ENCODE peak calls at places on chromosomes 7 and 10, in eight cellular contexts. F is fibroblast of lung, Q is kidney epithelial cell, T is astrocyte of the spinal cord, I is nephron progenitor cell, J is HFF-Myc, Y is fibroblast of the aortic adventitia, H is endothelial cell. X is an unnamed sample.

GRCh38 chr10:130109796-130110235 is 814 bp downstream of the C10orf143 start:
- DNase-seq in F (peak; percentile 89), Q (peak; percentile 63), T (peak; percentile 90), I (peak; percentile 79), J (peak; percentile 78), Y (peak; percentile 94), H (peak; percentile 75), X (peak; percentile 85)

GRCh38 chr7:13467111-13467547 is 522.3 kb downstream of the ETV1 start:
- DNase-seq in F (peak; percentile 5), Q (no peak), T (no peak), I (no peak), J (no peak), Y (no peak), H (no peak), X (no peak)

GRCh38 chr7:42580061-42580460 is 331.8 kb downstream of the C7orf25 start:
- DNase-seq in F (no peak), Q (no peak), T (no peak), I (no peak), J (no peak), Y (no peak), H (no peak), X (no peak)

GRCh38 chr10:120205368-120206018 is 251.5 kb upstream of the PLPP4 start:
- DNase-seq in F (no peak), Q (no peak), T (no peak), I (no peak), J (no peak), Y (no peak), H (no peak), X (no peak)

GRCh38 chr10:86079088-86079487 is 287.5 kb downstream of the GRID1 start:
- DNase-seq in F (no peak), Q (peak; percentile 9), T (peak; percentile 7), I (no peak), J (no peak), Y (no peak), H (no peak), X (no peak)

GRCh38 chr10:85454386-85454785 is 912.2 kb downstream of the GRID1 start:
- DNase-seq in F (no peak), Q (no peak), T (no peak), I (no peak), J (no peak), Y (no peak), H (no peak), X (no peak)

GRCh38 chr10:87771871-87772500 is 46.0 kb downstream of the ATAD1 start:
- DNase-seq in F (peak; percentile 46), Q (no peak), T (peak; percentile 42), I (no peak), J (no peak), Y (peak; percentile 46), H (no peak), X (no peak)

GRCh38 chr10:61391281-61391680 is 61.9 kb downstream of the TMEM26 start:
- DNase-seq in F (no peak), Q (no peak), T (no peak), I (no peak), J (no peak), Y (no peak), H (no peak), X (no peak)

GRCh38 chr10:29411666-29412335 is 122.9 kb downstream of the LYZL1 start:
- DNase-seq in F (no peak), Q (no peak), T (no peak), I (no peak), J (no peak), Y (peak; percentile 10), H (no peak), X (no peak)

GRCh38 chr10:24706479-24707118 is 17.1 kb downstream of the ARHGAP21 start:
- DNase-seq in F (peak; percentile 98), Q (peak; percentile 76), T (peak; percentile 94), I (no peak), J (peak; percentile 69), Y (peak; percentile 94), H (no peak), X (no peak)

GRCh38 chr7:106071999-106072714 is 40.0 kb downstream of the SYPL1 start:
- DNase-seq in F (no peak), Q (no peak), T (no peak), I (no peak), J (no peak), Y (peak; percentile 24), H (no peak), X (no peak)

GRCh38 chr10:60733189-60733815 is 45.0 kb upstream of the CDK1 start:
- DNase-seq in F (peak; percentile 6), Q (no peak), T (no peak), I (peak; percentile 64), J (no peak), Y (peak; percentile 4), H (peak; percentile 64), X (no peak)

GRCh38 chr10:112852308-112852707 is 97.7 kb upstream of the TCF7L2 start:
- DNase-seq in F (no peak), Q (no peak), T (no peak), I (no peak), J (no peak), Y (no peak), H (no peak), X (no peak)

DNA sequence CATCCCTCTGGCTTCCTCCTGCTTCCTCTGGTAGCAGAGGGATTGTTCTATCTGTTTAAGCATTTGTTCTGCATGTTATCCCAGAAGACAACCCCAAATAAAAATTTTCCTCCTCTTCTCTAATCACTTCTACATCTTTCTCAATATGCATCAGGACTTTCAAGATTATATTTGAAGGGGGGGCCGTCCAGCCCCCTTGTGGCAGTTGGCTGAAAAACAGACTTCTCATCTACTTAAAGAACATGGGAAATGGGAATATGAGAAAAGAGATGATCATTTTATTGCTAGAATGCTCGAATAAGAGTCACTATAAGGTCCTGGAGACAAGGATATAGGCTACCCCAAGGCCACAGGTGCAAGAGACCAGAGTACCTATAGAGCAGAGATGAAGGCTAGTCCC is 466.0 kb downstream of the REEP3 start:
- DNase-seq in F (no peak), Q (no peak), T (no peak), I (no peak), J (no peak), Y (no peak), H (no peak), X (no peak)
- TF ChIP-seq CTCF in F (no peak), Q (no peak), T (no peak), I (no peak), J (peak; percentile 30), Y (no peak), H (peak; percentile 24), X (no peak)

GRCh38 chr10:102132193-102132562 is 662 bp upstream of the PPRC1 start:
- DNase-seq in F (no peak), Q (no peak), T (no peak), I (no peak), J (no peak), Y (no peak), H (no peak), X (no peak)
- TF ChIP-seq CTCF in F (no peak), Q (no peak), T (no peak), I (no peak), J (no peak), Y (no peak), H (no peak), X (no peak)

GRCh38 chr7:107813524-107813923 is 10.5 kb upstream of the SLC26A3 start:
- DNase-seq in F (no peak), Q (no peak), T (no peak), I (no peak), J (no peak), Y (no peak), H (no peak), X (no peak)

GRCh38 chr7:107815254-107815882 is 12.3 kb upstream of the SLC26A3 start:
- DNase-seq in F (no peak), Q (no peak), T (no peak), I (no peak), J (no peak), Y (no peak), H (no peak), X (no peak)

GRCh38 chr7:107809179-107809578 is 6.2 kb upstream of the SLC26A3 start:
- DNase-seq in F (no peak), Q (no peak), T (no peak), I (no peak), J (no peak), Y (no peak), H (no peak), X (no peak)

GRCh38 chr7:107811934-107812333 is 8.9 kb upstream of the SLC26A3 start:
- DNase-seq in F (no peak), Q (no peak), T (no peak), I (no peak), J (no peak), Y (no peak), H (no peak), X (peak; percentile 62)

DNA sequence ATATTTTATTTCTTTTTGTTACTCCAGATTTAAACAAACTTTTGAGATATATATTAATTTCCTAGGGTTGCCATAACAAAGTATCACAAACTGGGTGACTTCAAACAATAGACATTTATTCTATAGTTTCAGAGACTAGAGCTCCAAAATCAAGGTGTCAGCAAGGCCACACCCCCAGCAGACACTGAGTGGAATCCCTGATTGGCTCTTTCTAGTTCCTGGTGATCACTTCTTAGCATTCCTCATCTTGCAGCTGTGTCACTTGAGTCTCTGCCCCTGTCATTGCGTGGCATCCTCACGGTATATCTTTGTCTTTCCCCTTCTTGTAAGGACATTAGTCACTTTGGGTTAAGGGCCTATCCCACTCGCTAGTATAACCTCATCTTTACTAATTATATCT is 7.6 kb upstream of the SLC26A3 start:
- DNase-seq in F (no peak), Q (no peak), T (no peak), I (no peak), J (no peak), Y (no peak), H (no peak), X (no peak)
- TF ChIP-seq CTCF in F (no peak), Q (no peak), T (no peak), I (no peak), J (no peak), Y (no peak), H (no peak), X (no peak)

GRCh38 chr7:99733003-99733402 is 2.0 kb downstream of the CYP3A7 start:
- DNase-seq in F (no peak), Q (no peak), T (no peak), I (no peak), J (no peak), Y (no peak), H (no peak), X (no peak)

GRCh38 chr7:99734987-99735386 is at the start of gene CYP3A7:
- DNase-seq in F (no peak), Q (no peak), T (no peak), I (no peak), J (no peak), Y (peak; percentile 6), H (no peak), X (no peak)

GRCh38 chr7:99731638-99732374 is 3.2 kb downstream of the CYP3A7 start:
- DNase-seq in F (no peak), Q (no peak), T (no peak), I (no peak), J (no peak), Y (no peak), H (no peak), X (no peak)

GRCh38 chr7:99730992-99731391 is 4.0 kb downstream of the CYP3A7 start:
- DNase-seq in F (no peak), Q (no peak), T (no peak), I (no peak), J (no peak), Y (no peak), H (no peak), X (no peak)

DNA sequence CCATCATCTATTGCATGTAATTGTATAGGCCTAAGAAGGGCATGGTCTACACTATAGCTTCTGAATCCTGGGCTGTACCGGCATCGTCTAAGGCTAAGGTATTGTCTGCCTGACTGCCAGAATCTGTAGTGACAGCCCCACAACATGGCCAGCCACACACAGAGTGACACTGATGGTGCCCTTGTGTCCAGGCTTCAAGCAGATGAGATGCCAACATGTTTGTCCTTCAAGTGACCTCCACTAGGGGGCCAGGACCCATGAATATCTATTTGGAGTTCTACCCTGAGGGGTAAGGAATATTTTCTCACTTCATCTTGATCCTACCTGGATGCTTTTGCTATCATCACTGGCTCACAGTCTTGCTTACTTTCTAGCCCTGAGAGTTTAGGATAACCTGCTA is 1.5 kb downstream of the CYP3A7 start:
- DNase-seq in F (no peak), Q (no peak), T (no peak), I (peak; percentile 5), J (no peak), Y (no peak), H (peak; percentile 5), X (no peak)
- TF ChIP-seq CTCF in F (peak; percentile 21), Q (peak; percentile 20), T (peak; percentile 29), I (peak; percentile 36), J (peak; percentile 47), Y (peak; percentile 35), H (peak; percentile 53), X (no peak)